ENCODE peak calls at places on chromosomes 6 and 20, in five cellular contexts. W is adrenal gland, M is tibial nerve, I is NB4, B is sigmoid colon. H is an unnamed sample.

GRCh38 chr20:884983-885952 is 30.9 kb downstream of the ANGPT4 start:
- DNase-seq in I (peak), M (peak), B (no peak), W (no peak), H (no peak)

GRCh38 chr6:20334961-20335360 is 66.7 kb upstream of the E2F3 start:
- DNase-seq in B (no peak), M (no peak), I (no peak), W (no peak), H (no peak)

GRCh38 chr6:31889331-31889972 is 8.0 kb downstream of the EHMT2 start:
- DNase-seq in W (no peak), M (no peak), I (no peak), B (no peak), H (no peak)

GRCh38 chr6:45714795-45715507 is 300.7 kb downstream of the CLIC5 start:
- DNase-seq in W (peak), I (peak), B (peak), M (peak), H (peak)

GRCh38 chr6:25186919-25187318 is 92.3 kb upstream of the CARMIL1 start:
- DNase-seq in M (no peak), W (no peak), I (no peak), B (no peak), H (no peak)

GRCh38 chr6:147448212-147448611 is 60.3 kb upstream of the SAMD5 start:
- DNase-seq in W (no peak), I (peak), M (no peak), B (no peak), H (no peak)

GRCh38 chr20:48709744-48710143 is 118.1 kb downstream of the PREX1 start:
- DNase-seq in M (no peak), I (no peak), W (no peak), B (peak), H (no peak)

GRCh38 chr6:158853072-158853871 is 34.1 kb upstream of the EZR start:
- DNase-seq in B (no peak), M (no peak), I (peak), W (peak), H (peak)

GRCh38 chr20:24737212-24737850 is 211.7 kb upstream of the CST7 start:
- DNase-seq in W (no peak), I (no peak), B (no peak), M (peak), H (no peak)

GRCh38 chr20:2000286-2000685 is 6.4 kb upstream of the PDYN start:
- DNase-seq in W (no peak), B (no peak), I (peak), M (no peak), H (no peak)

GRCh38 chr6:4603291-4603690 is 172.9 kb upstream of the CDYL start:
- DNase-seq in M (peak), I (peak), W (no peak), B (peak), H (no peak)

DNA sequence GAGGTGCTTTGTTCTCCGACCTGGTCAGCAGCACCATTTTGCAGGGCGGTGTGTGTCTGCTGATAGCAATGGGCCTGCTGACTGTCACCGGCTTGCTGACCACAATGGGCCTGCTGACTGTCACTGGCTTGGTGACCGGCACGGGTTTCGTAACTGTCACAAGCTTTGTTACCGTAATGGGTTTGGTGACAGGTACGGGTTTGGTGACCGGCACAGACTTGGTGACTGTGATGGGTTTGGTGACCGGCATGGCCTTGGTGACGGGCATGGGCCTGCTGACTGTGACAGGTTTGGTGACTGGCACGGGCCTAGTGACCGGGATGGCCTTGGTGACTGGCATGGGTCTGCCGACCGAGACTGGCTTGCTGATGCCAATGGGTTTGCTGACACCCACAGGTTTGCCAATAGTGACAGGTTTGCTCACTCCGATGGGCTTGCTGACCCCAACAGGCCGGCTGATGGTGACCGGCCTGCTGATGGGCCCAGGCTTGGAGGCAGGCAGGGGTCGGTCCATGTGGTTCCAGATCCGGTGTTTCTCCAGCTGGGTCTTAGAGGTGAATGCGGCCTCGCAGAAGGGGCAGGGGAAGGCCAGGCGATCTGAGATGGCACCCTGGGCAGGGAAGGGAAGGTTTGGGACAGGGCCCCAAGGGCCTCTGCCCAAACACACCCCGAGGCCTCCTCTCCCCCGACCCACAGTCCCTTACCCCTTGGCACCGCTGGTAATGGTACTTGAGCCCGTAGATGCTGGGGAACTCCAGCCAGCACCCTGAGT is 3.4 kb downstream of the ZNF512B start:
- DNase-seq in W (no peak), I (no peak), B (peak), M (no peak), H (no peak)
- TF ChIP-seq POLR2A in W (no peak), I (no peak), B (no peak), M (no peak), H (no peak)

GRCh38 chr20:36101201-36101600 is 53.3 kb upstream of the EPB41L1 start:
- DNase-seq in B (no peak), M (no peak), I (no peak), W (no peak), H (no peak)

GRCh38 chr20:36102306-36102705 is 52.2 kb upstream of the EPB41L1 start:
- DNase-seq in B (no peak), I (no peak), M (no peak), W (no peak), H (no peak)

GRCh38 chr20:36104856-36105255 is 49.7 kb upstream of the EPB41L1 start:
- DNase-seq in B (no peak), M (no peak), I (no peak), W (no peak), H (no peak)

GRCh38 chr20:36104244-36104643 is 50.3 kb upstream of the EPB41L1 start:
- DNase-seq in B (no peak), W (no peak), M (no peak), I (no peak), H (no peak)

GRCh38 chr20:36102809-36103596 is 51.5 kb upstream of the EPB41L1 start:
- DNase-seq in M (no peak), I (no peak), B (no peak), W (no peak), H (no peak)
- TF ChIP-seq POLR2A in M (no peak), I (no peak), B (no peak), W (no peak), H (no peak)

DNA sequence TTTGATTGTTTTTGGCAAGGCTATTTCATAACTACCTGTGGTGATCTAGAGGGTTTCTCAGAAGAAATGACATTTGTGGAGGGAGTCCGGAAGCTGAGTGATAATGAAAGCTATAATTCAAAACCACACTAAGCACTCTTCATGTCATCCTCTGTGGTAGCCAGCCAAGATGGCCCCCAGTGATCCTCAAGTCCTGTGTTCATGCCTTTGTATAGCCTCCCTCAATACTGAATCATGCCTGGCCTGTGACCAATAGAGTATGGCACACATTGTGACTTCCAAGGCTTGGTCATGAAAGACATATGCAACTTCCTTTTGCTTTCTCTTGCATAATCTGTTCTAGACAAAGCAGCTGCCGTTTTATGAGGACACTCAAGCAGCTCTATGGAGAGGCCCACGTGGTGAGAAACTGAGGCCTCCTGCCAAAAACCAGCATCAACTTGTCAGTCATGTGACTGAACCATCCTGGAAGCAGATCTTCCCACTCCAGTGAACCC is 12.8 kb upstream of the DNAAF9 start:
- DNase-seq in M (peak), W (peak), B (peak), I (peak), H (no peak)
- TF ChIP-seq POLR2A in M (no peak), W (no peak), B (no peak), I (peak), H (no peak)

GRCh38 chr6:83062225-83062624 is 3.4 kb downstream of the UBE3D start:
- DNase-seq in M (no peak), B (no peak), W (no peak), I (peak), H (no peak)

GRCh38 chr6:83068628-83069027 is 1.2 kb downstream of the DOP1A start:
- DNase-seq in M (no peak), I (no peak), W (no peak), B (no peak), H (no peak)

GRCh38 chr6:83067448-83068413 is at the start of gene DOP1A:
- DNase-seq in W (peak), B (peak), I (peak), M (peak), H (peak)

GRCh38 chr6:83069633-83070032 is 2.2 kb downstream of the DOP1A start:
- DNase-seq in M (no peak), B (no peak), W (no peak), I (no peak), H (no peak)

DNA sequence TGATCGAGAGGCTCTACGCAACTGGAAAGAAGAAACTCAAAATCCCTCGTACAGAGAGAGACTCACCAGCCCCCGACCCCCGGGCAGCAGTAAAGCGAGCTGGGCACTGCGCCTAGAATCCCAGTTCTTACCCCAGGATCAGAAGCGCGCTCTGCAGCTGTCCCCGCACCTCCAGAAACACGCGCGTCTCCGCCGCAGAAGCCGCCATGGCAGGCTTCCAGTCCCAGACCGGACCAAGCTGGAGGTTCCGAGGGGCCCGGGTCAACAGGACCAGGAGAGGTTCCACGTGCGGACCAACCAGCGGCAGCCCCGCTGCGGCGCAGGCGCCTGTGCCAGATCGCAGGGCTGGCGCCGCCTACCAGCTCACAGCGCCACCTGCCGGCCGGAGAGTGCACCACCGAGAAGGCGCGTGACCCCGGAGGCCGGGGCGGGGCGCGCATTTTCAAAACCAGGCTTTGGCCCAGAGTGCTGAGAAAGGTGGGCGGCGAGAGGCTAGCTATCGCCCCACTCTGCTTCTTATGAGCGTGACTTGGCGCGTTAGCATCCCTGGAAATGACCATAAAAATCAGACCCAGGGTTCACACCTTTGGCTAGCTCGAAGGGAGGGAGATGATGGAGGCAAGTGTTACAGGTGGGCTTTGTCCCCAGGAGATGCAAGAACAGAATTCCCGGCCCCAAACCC is at the start of gene UBE3D:
- DNase-seq in M (peak), B (peak), W (peak), I (peak), H (peak)
- TF ChIP-seq POLR2A in M (no peak), B (no peak), W (peak), I (peak), H (peak)

GRCh38 chr20:51767018-51767866 is 948 bp downstream of the ATP9A start:
- DNase-seq in M (peak), W (peak), I (no peak), B (peak), H (peak)
- TF ChIP-seq POLR2A in M (no peak), W (peak), I (no peak), B (no peak), H (no peak)

DNA sequence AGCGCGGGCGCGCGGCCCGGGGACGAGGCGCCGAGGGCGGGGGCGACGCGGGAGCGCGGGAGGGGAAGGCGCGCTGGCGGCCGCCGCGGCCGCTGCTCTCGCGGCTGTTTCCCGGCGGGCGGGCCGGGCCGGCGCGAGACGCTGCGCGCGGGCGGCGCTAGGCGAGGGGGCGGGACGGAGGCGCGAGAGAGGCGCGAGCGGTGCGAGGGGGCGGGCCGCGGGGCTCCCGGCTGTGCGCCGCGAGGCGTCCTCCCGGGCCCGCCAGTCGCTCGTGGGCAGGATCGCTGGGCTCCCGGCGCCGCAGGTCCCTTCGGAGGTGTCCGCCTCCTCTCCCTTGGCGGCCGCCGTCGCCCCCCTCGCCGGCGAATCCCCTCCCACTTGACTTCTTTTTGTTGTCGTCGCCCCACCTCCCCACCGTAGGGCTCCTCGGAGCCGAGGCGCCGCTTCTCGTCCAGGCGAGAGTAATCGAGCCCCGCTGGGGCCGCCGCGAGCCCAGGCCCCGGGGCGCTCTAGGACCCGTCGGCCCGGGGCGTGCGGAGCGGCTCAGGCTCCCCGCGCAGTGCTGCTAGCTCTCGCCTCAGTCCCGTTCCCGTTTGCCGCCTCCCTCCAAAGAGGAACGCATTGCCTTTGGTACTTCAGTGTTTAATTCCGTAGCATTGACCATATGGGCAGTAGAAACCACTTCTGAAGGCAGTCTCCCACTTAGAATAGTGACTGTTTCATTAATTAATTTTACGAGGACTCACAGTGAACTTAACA is at the start of gene RANBP9:
- DNase-seq in I (peak), B (peak), M (peak), W (peak), H (peak)
- TF ChIP-seq POLR2A in I (peak), B (peak), M (no peak), W (peak), H (peak)

GRCh38 chr20:51371720-51372119 is 170.8 kb downstream of the NFATC2 start:
- DNase-seq in M (no peak), W (no peak), I (no peak), B (no peak), H (no peak)

GRCh38 chr20:51372966-51373365 is 169.6 kb downstream of the NFATC2 start:
- DNase-seq in M (no peak), I (no peak), B (peak), W (no peak), H (no peak)

GRCh38 chr20:51373713-51374481 is 168.6 kb downstream of the NFATC2 start:
- DNase-seq in M (no peak), I (no peak), W (no peak), B (peak), H (no peak)

GRCh38 chr20:51374961-51375360 is 167.6 kb downstream of the NFATC2 start:
- DNase-seq in M (no peak), B (peak), W (no peak), I (no peak), H (no peak)

DNA sequence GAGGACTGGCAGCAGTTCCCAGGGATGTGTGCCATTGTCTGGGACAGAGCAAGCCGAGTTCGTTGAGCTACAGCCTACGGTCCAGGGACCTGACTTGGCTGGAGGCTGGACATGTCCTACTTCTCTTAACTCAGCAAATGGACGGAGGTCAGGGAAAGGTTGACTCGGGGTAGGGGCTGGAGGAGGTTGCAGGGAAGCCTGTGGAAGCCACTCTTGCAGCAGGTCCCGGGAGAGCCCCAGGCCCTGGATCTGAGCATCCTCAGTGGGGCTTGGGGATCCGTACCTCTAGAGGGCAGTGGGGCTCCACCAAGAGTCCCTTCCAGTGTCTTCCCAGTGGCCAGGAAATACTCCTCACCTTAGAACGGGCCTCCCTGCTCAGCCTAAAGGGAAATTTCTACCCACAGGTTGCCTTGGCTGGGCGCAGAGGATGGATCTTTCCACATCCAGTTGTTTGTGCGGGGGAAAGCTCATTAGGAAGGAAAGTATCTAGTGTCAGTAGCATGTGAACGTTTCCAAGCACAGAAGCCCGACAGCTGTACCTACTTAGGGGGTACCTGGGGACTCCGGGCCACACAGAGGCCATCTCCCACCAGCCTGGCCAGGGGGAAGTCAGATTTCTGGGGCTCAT is 170.2 kb downstream of the NFATC2 start:
- DNase-seq in W (peak), M (peak), I (peak), B (peak), H (peak)
- TF ChIP-seq POLR2A in W (no peak), M (no peak), I (no peak), B (no peak), H (no peak)

GRCh38 chr20:18585134-18585533 is 2.7 kb upstream of the DTD1 start:
- DNase-seq in I (no peak), W (no peak), M (no peak), B (no peak), H (no peak)

GRCh38 chr20:18590163-18590562 is 2.3 kb downstream of the DTD1 start:
- DNase-seq in W (no peak), B (no peak), M (no peak), I (no peak), H (no peak)

GRCh38 chr20:18588554-18589043 is 745 bp downstream of the DTD1 start:
- DNase-seq in B (no peak), W (no peak), I (no peak), M (no peak), H (no peak)

GRCh38 chr20:18587665-18588553 is at the start of gene DTD1:
- DNase-seq in B (peak), M (peak), W (peak), I (peak), H (peak)
- TF ChIP-seq POLR2A in B (no peak), M (peak), W (peak), I (peak), H (peak)

GRCh38 chr6:27811383-27811782 is 100.8 kb downstream of the OR2B2 start:
- DNase-seq in M (no peak), B (no peak), W (no peak), I (peak), H (no peak)

GRCh38 chr6:27812805-27813626 is 99.2 kb downstream of the OR2B2 start:
- DNase-seq in B (no peak), I (peak), W (no peak), M (no peak), H (no peak)

GRCh38 chr6:27816906-27817305 is 95.3 kb downstream of the OR2B2 start:
- DNase-seq in B (no peak), W (no peak), M (no peak), I (peak), H (no peak)

GRCh38 chr6:27812078-27812804 is 100.0 kb downstream of the OR2B2 start:
- DNase-seq in I (no peak), M (no peak), B (no peak), W (no peak), H (no peak)

DNA sequence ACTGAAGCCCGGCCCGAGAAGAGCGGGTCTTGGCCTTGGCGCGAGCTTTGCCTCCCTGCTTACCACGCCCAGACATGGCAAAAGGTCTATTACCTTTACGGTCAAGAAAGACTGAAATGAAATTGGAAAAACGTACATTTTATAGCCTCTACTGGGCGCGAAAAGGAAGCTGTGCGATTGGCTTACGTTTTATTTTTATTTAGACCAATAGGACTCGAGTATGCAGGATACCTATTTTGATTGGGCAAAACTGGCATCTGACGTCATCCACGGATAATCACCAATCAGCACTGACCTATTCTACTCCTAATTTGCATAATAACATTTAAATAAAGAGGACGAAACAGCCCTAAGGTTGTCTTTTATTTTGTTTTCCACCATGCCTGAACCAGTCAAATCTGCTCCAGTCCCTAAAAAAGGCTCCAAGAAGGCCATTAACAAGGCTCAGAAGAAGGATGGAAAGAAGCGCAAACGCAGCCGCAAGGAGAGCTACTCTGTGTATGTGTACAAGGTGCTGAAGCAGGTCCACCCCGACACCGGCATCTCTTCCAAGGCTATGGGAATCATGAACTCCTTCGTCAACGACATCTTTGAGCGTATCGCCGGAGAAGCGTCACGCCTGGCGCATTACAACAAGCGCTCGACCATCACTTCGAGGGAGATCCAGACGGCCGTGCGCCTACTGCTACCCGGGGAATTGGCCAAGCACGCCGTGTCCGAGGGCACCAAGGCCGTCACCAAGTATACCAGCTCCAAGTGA is 97.4 kb downstream of the OR2B2 start:
- DNase-seq in M (peak), B (peak), I (peak), W (peak), H (no peak)
- TF ChIP-seq POLR2A in M (no peak), B (no peak), I (peak), W (peak), H (no peak)

GRCh38 chr6:10529231-10529801 is 8.2 kb downstream of the GCNT2 start:
- DNase-seq in I (peak), B (no peak), M (no peak), W (no peak), H (no peak)
- TF ChIP-seq POLR2A in I (no peak), B (no peak), M (no peak), W (no peak), H (no peak)

H was measured in H54.